ENCODE peak calls at places on chromosomes 16 and 17, in four cellular contexts. K is omental fat pad, Z is ovary, A is foreskin fibroblast. X is an unnamed sample.

GRCh38 chr16:49749816-49750215 is 106.1 kb downstream of the ZNF423 start:
- DNase-seq in A (no peak), K (no peak), Z (no peak), X (no peak)

GRCh38 chr16:84690088-84690819 is 9.5 kb upstream of the USP10 start:
- DNase-seq in Z (no peak), A (no peak), K (no peak), X (no peak)

GRCh38 chr17:4162775-4163498 is 19.9 kb downstream of the CYB5D2 start:
- DNase-seq in A (no peak), K (no peak), Z (no peak), X (peak; percentile 24)

GRCh38 chr17:45653616-45654015 is 130.5 kb upstream of the CRHR1 start:
- DNase-seq in K (no peak), A (no peak), Z (no peak), X (no peak)

GRCh38 chr16:14373406-14373805 is 256.7 kb downstream of the PARN start:
- DNase-seq in Z (no peak), K (no peak), A (no peak), X (no peak)

GRCh38 chr17:80034977-80035686 is 540 bp downstream of the TBC1D16 start:
- DNase-seq in K (no peak), A (peak; percentile 20), Z (peak; percentile 29), X (peak; percentile 32)

GRCh38 chr16:26668026-26668425 is 398.7 kb upstream of the C16orf82 start:
- DNase-seq in K (no peak), Z (no peak), A (no peak), X (no peak)

GRCh38 chr16:30476991-30477390 is 4.4 kb downstream of the ITGAL start:
- DNase-seq in K (no peak), Z (no peak), A (no peak), X (no peak)

GRCh38 chr17:65370669-65371126 is 190.8 kb downstream of the AXIN2 start:
- DNase-seq in A (no peak), K (no peak), Z (no peak), X (no peak)

GRCh38 chr16:81137012-81137335 is 40.8 kb upstream of the GCSH start:
- DNase-seq in Z (peak; percentile 17), A (peak; percentile 13), K (no peak), X (no peak)

GRCh38 chr17:2782030-2782429 is 14.2 kb upstream of the RAP1GAP2 start:
- DNase-seq in A (peak; percentile 7), K (no peak), Z (no peak), X (no peak)

GRCh38 chr16:47657032-47657431 is 195.9 kb downstream of the PHKB start:
- DNase-seq in Z (no peak), A (no peak), K (no peak), X (no peak)

GRCh38 chr17:78432929-78433727 is 54.7 kb downstream of the PGS1 start:
- DNase-seq in A (no peak), Z (no peak), K (no peak), X (no peak)

GRCh38 chr16:17776465-17776864 is 305.7 kb upstream of the XYLT1 start:
- DNase-seq in Z (no peak), K (no peak), A (no peak), X (no peak)

GRCh38 chr17:6381526-6382135 is 53.3 kb downstream of the AIPL1 start:
- DNase-seq in A (no peak), Z (no peak), K (no peak), X (no peak)

GRCh38 chr17:50396261-50397110 is 837 bp downstream of the LRRC59 start:
- DNase-seq in K (peak; percentile 36), Z (peak; percentile 30), A (peak; percentile 42), X (peak; percentile 95)

GRCh38 chr16:47574091-47575054 is 113.2 kb downstream of the PHKB start:
- DNase-seq in K (no peak), A (peak; percentile 21), Z (no peak), X (no peak)

GRCh38 chr17:77738666-77739531 is 219.6 kb upstream of the TNRC6C start:
- DNase-seq in A (no peak), Z (no peak), K (no peak), X (no peak)

GRCh38 chr16:85173981-85174751 is 61.9 kb upstream of the CIBAR2 start:
- DNase-seq in A (peak; percentile 90), K (no peak), Z (no peak), X (peak; percentile 73)

GRCh38 chr16:73058221-73058615 is 10.3 kb upstream of the ZFHX3 start:
- DNase-seq in K (no peak), A (no peak), Z (peak; percentile 40), X (peak; percentile 53)

GRCh38 chr17:50173335-50173941 is 7.6 kb downstream of the SGCA start:
- DNase-seq in A (peak; percentile 87), K (no peak), Z (peak; percentile 68), X (no peak)

GRCh38 chr17:63973930-63974593 is 1.3 kb upstream of the SCN4A start:
- DNase-seq in Z (no peak), K (no peak), A (peak; percentile 18), X (no peak)

GRCh38 chr16:30113031-30113710 is at the start of gene GDPD3:
- DNase-seq in Z (no peak), K (no peak), A (no peak), X (no peak)

GRCh38 chr16:50497592-50497991 is 50.6 kb upstream of the NKD1 start:
- DNase-seq in A (peak; percentile 6), Z (no peak), K (no peak), X (no peak)

GRCh38 chr17:39576187-39576586 is 31.5 kb downstream of the NEUROD2 start:
- DNase-seq in A (peak; percentile 14), Z (no peak), K (no peak), X (no peak)
- TF ChIP-seq CTCF in A (peak; percentile 45), Z (no peak), K (no peak), X (peak; percentile 10)

GRCh38 chr17:18064053-18064452 is 23.7 kb upstream of the DRG2 start:
- DNase-seq in Z (no peak), K (no peak), A (no peak), X (no peak)
- TF ChIP-seq CTCF in Z (no peak), K (no peak), A (no peak), X (no peak)

DNA sequence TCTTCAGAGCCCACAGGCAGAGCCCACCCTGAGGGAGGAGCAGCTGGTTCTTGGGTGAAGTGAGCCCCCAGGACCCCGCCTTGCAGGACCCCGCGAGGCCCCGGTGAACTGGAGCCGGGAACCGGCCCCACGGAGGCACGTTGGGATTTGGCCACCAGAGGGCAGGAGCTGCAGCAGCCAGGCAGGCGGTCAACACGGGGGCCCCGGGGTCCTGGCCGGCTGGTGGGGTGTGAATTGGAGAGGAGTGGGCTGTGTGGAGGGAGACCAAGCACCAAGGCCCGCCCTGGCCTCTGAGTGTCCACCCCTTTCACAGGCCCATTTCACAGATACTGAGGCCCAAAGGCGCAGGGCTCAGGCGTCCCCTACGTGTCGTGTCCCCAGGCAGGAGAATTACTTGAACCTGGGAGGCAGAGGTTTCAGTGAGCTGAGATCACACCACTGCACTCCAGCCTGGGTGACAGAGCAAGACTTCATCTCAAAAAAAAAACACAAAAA is 2.2 kb downstream of the DPEP1 start:
- DNase-seq in A (no peak), Z (no peak), K (no peak), X (no peak)
- TF ChIP-seq CTCF in A (peak; percentile 48), Z (no peak), K (no peak), X (peak; percentile 46)

GRCh38 chr16:15775663-15776304 is 81.0 kb downstream of the MYH11 start:
- DNase-seq in Z (no peak), A (peak; percentile 26), K (no peak), X (no peak)

GRCh38 chr16:15778999-15779614 is 77.7 kb downstream of the MYH11 start:
- DNase-seq in K (no peak), Z (no peak), A (no peak), X (no peak)

GRCh38 chr16:15776572-15776971 is 80.3 kb downstream of the MYH11 start:
- DNase-seq in K (no peak), Z (no peak), A (no peak), X (no peak)

GRCh38 chr16:15778204-15778743 is 78.6 kb downstream of the MYH11 start:
- DNase-seq in Z (no peak), A (no peak), K (no peak), X (no peak)

DNA sequence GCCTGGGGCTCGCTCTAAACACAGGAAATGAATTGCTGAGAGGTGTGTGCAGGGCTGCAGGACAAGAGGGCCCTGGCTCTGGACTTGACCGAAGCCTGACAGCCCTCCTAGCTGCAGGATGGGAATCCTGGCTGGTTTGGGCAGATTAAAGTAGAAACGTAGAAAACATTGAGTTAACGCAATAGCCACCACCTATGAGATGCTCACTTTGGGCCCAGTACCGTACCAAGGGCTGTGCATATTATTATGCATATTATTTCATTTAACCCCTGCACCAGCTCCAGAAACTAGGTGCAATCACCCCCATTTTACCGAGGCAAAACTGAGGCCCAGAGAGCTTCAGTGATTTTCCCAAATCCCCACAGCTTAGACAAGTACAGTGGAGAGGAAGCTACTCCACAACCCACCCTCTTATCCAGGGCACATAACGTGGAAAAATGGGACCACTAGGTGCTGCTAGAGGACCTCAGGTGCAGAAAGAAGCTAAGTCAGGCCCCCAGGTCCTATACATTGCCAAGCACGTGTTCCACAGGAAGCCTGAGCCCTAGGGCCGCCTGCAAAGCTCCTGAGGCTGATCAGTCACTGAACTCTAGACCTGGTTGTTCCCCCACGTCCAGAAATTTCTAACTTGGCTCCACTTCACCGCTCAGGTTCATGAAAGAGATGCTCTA is 79.2 kb downstream of the MYH11 start:
- DNase-seq in K (no peak), A (peak; percentile 21), Z (no peak), X (no peak)
- TF ChIP-seq CTCF in K (no peak), A (peak; percentile 58), Z (no peak), X (no peak)

X was measured in adrenal gland.